ENCODE peak calls at places on chromosomes 1 and 21, in four cellular contexts. K is GM12878, W is brain microvascular endothelial cell, B is HFF-Myc. O is an unnamed sample.

GRCh38 chr1:15231714-15232201 is 15.3 kb upstream of the FHAD1 start:
- DNase-seq in B (no peak), K (peak), W (no peak), O (peak)

GRCh38 chr1:3441449-3441848 is 13.0 kb upstream of the ARHGEF16 start:
- DNase-seq in K (no peak), W (no peak), B (no peak), O (no peak)

GRCh38 chr1:6301526-6301925 is 40.6 kb upstream of the GPR153 start:
- DNase-seq in W (no peak), B (no peak), K (no peak), O (no peak)

GRCh38 chr1:20233866-20234265 is 47.5 kb upstream of the PLA2G2C start:
- DNase-seq in K (no peak), B (no peak), W (no peak), O (no peak)

GRCh38 chr1:40314721-40315238 is 2.3 kb downstream of the COL9A2 start:
- DNase-seq in W (no peak), K (no peak), B (no peak), O (no peak)

GRCh38 chr1:77709727-77710126 is 27.3 kb upstream of the ZZZ3 start:
- DNase-seq in W (no peak), K (no peak), B (no peak), O (no peak)

GRCh38 chr1:246117066-246117791 is 389.9 kb downstream of the SMYD3 start:
- DNase-seq in K (peak), B (peak), W (peak), O (peak)

GRCh38 chr1:67342002-67342890 is 34.6 kb downstream of the IL12RB2 start:
- DNase-seq in K (peak), B (no peak), W (no peak), O (peak)

GRCh38 chr21:34279285-34279684 is 84.5 kb upstream of the KCNE2 start:
- DNase-seq in W (no peak), B (no peak), K (no peak), O (no peak)

GRCh38 chr1:6502000-6502891 is 10.8 kb upstream of the PLEKHG5 start:
- DNase-seq in W (no peak), B (no peak), K (no peak), O (no peak)

GRCh38 chr1:109615879-109616278 is 3.5 kb downstream of the GNAT2 start:
- DNase-seq in B (no peak), K (no peak), W (no peak), O (no peak)

GRCh38 chr1:23483327-23484252 is at the start of gene ASAP3:
- DNase-seq in W (no peak), B (no peak), K (no peak), O (no peak)

GRCh38 chr1:170307426-170307825 is 161.7 kb downstream of the NTMT2 start:
- DNase-seq in B (no peak), K (no peak), W (no peak), O (no peak)

GRCh38 chr1:245154429-245155185 is at the start of gene KIF26B:
- DNase-seq in K (no peak), B (no peak), W (peak), O (peak)

GRCh38 chr1:236673284-236673919 is 12.9 kb upstream of the ACTN2 start:
- DNase-seq in W (peak), B (no peak), K (no peak), O (no peak)

GRCh38 chr1:111778541-111779051 is 22.9 kb downstream of the DDX20 start:
- DNase-seq in B (peak), W (no peak), K (no peak), O (no peak)

GRCh38 chr21:25790122-25790951 is 55.6 kb downstream of the GABPA start:
- DNase-seq in B (peak), K (no peak), W (peak), O (peak)

DNA sequence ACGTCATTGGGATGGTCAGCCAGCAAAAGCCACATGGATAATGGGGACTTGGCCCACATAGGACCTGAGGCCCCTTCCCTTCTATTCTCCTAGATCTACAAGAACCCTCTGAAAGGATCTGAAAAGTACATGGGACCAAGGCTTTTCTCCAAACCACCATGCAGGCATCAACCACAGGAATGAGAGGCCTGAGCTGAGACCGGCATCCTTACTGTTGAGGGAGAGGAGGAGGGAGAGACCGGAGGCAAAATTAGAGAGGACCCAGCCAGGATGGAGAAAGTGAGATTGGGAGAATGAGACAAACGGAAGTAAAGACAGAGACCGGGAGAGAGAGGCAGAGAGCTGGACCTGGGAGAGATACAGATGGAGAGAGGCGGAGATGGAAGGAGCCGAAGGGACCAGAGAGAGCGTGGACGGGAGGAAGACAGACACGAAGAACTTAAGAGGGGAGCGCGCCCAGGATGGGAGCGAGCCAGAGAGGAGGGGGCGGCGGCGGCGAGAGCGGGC is 281.6 kb downstream of the RRAGC start:
- DNase-seq in W (no peak), B (no peak), K (no peak), O (no peak)
- H3K4me3 ChIP-seq in W (no peak), B (no peak), K (peak), O (peak)

GRCh38 chr1:18778437-18778836 is 81.0 kb downstream of the TAS1R2 start:
- DNase-seq in B (no peak), K (no peak), W (no peak), O (no peak)
- TF ChIP-seq CTCF in B (no peak), K (no peak), W (no peak), O (no peak)

GRCh38 chr1:229275005-229275404 is 4.1 kb downstream of the RAB4A start:
- DNase-seq in W (no peak), K (no peak), B (no peak), O (no peak)

GRCh38 chr1:229272164-229273158 is 1.6 kb downstream of the RAB4A start:
- DNase-seq in K (no peak), W (no peak), B (no peak), O (no peak)

GRCh38 chr1:229270547-229271447 is at the start of gene RAB4A:
- DNase-seq in W (peak), B (peak), K (peak), O (peak)

GRCh38 chr1:229271448-229272120 is 673 bp downstream of the RAB4A start:
- DNase-seq in W (no peak), B (no peak), K (no peak), O (peak)

DNA sequence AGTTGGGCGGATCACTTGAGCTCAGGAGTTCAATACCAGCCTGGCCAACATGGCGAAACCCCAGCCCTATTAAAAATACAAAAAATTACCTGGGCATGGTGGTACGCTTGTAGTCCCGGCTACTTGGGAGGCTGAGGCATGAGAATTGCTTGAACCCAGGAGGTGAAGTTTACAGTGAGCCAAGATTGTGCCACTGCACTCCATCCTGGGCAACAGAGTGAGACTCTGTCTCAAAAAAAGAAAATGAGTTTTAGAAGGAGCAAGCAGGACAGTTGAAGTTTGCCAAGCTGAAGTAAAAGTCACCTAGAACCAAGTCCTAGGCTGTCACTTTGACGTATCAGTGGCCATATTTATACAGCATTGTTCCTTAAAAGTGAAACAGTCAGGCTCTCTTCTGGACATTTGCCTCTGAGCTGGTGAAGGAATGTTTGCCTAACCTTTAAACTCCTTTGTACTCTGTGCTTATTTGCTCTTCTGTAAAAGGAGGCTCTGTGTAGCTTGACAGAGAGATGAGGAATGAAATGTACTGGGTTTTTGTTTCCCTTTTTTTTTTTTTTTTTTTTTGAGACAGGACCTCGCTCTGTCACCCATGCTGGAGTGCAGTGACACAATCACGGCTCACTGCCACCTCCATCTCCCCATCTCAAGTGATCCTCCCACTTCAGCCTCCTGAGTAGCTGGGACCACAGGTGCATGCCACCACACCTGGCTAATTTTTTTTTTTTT is 2.8 kb downstream of the RAB4A start:
- DNase-seq in W (no peak), K (no peak), B (no peak), O (no peak)
- H3K4me3 ChIP-seq in W (no peak), K (no peak), B (no peak), O (no peak)

GRCh38 chr1:12191242-12192032 is 24.6 kb downstream of the TNFRSF1B start:
- DNase-seq in W (no peak), K (no peak), B (no peak), O (no peak)
- TF ChIP-seq CTCF in W (no peak), K (no peak), B (no peak), O (no peak)

GRCh38 chr1:159781992-159782391 is 1.2 kb downstream of the DUSP23 start:
- DNase-seq in W (no peak), B (no peak), K (no peak), O (no peak)
- H3K4me3 ChIP-seq in W (peak), B (peak), K (no peak), O (no peak)

GRCh38 chr1:224042557-224043118 is 71.3 kb upstream of the FBXO28 start:
- DNase-seq in B (no peak), W (no peak), K (no peak), O (peak)

GRCh38 chr1:224045556-224045955 is 68.4 kb upstream of the FBXO28 start:
- DNase-seq in K (no peak), B (no peak), W (no peak), O (no peak)

DNA sequence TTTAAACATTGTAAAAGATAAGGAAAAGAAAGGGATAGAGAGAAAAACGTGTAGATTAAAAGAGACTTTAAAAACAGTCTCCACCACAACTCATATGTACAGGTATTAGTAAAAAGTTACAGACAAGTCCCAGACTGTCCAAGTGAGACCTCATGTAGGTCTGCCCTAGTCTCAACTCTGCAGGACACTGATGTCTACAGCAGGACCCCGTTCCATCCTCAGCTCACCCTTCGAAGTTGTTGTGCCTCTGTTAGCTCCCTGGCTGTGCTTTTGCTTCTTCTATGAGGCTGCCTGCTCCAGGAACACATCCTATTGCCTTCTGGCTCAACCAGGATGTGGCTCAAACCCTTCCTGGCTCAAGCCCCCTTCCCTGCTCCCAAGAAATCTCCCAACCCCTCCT is 72.9 kb upstream of the FBXO28 start:
- DNase-seq in K (no peak), B (no peak), W (no peak), O (no peak)
- TF ChIP-seq CTCF in K (no peak), B (no peak), W (no peak), O (no peak)

GRCh38 chr21:44527983-44528633 is 11.9 kb downstream of the KRTAP10-1 start:
- DNase-seq in K (no peak), B (no peak), W (no peak), O (no peak)

GRCh38 chr21:44529011-44529421 is 11.0 kb downstream of the KRTAP10-1 start:
- DNase-seq in W (no peak), B (no peak), K (no peak), O (no peak)

GRCh38 chr21:44529503-44530125 is 10.4 kb downstream of the KRTAP10-1 start:
- DNase-seq in B (no peak), K (no peak), W (no peak), O (no peak)

GRCh38 chr21:44527156-44527982 is 12.6 kb downstream of the KRTAP10-1 start:
- DNase-seq in B (no peak), W (no peak), K (no peak), O (no peak)

DNA sequence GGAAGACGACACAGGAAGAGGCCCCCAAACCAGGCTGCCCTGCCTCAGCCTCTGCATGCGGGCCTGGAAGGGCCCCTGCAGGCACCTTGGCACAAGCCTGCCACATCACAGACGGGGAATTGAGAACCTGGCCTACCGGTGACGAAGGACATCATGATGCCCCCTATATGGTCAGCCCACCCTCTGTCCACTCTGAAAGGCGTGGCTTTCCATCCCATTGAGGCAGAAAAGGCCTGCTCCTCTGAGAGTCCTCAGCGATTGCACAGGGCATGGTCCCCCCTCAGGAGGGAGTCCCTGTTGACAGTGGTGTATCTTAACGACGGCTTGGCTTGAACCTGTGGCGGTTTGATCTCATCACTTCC is 11.4 kb downstream of the KRTAP10-1 start:
- DNase-seq in W (no peak), K (no peak), B (no peak), O (no peak)
- H3K4me3 ChIP-seq in W (no peak), K (no peak), B (no peak), O (no peak)

DNA sequence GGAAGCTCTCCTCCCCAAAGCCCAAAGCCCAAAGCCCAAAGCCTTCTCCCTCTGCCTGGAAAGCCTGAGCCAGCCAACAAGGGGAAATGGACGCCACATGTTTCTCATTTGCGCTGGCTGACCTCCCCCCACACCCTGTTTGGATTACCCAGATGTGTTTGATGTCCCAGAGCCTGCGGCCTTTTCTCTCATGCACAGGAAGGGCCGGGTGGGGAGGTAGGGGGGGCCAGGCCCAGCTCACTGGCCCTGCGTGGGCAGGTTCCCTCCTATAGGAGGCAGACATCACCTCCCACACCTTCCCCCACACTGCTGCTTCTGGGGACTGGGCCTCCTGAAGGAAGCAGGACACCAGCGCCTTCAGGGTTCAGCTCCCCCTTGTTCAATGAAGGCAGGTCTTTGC is 116.3 kb downstream of the NAV1 start:
- DNase-seq in K (no peak), W (no peak), B (peak), O (no peak)
- TF ChIP-seq CTCF in K (no peak), W (peak), B (peak), O (no peak)

GRCh38 chr1:200073286-200073637 is 45.8 kb downstream of the NR5A2 start:
- DNase-seq in B (no peak), K (no peak), W (no peak), O (peak)

GRCh38 chr1:200072636-200073285 is 45.3 kb downstream of the NR5A2 start:
- DNase-seq in B (no peak), W (no peak), K (peak), O (peak)

GRCh38 chr1:200079576-200079975 is 52.1 kb downstream of the NR5A2 start:
- DNase-seq in K (no peak), W (no peak), B (no peak), O (no peak)

GRCh38 chr1:200075522-200075921 is 48.0 kb downstream of the NR5A2 start:
- DNase-seq in B (no peak), K (no peak), W (no peak), O (no peak)

GRCh38 chr1:200075938-200076546 is 48.5 kb downstream of the NR5A2 start:
- DNase-seq in W (peak), K (no peak), B (peak), O (no peak)
- H3K4me3 ChIP-seq in W (peak), K (no peak), B (no peak), O (no peak)

O was measured in GM12865.